ENCODE peak calls at places on chromosomes 11 and 22, in ten cellular contexts. U, D, H, P, F, L, W, S, O and M are unnamed samples.

GRCh38 chr11:17267576-17267975 is 9.0 kb upstream of the NUCB2 start:
- DNase-seq in U (no peak), D (no peak), H (no peak), P (no peak), F (no peak), L (no peak), W (no peak), S (no peak), O (peak), M (no peak)

GRCh38 chr11:134120143-134120850 is 51.4 kb downstream of the JAM3 start:
- DNase-seq in U (peak), D (no peak), H (peak), P (peak), F (no peak), L (peak), W (no peak), S (no peak), O (no peak), M (peak)

GRCh38 chr22:19062139-19062789 is 59.9 kb downstream of the DGCR2 start:
- DNase-seq in U (no peak), D (no peak), H (no peak), P (no peak), F (no peak), L (peak), W (no peak), S (no peak), O (no peak), M (no peak)

GRCh38 chr11:96217206-96217605 is 125.8 kb downstream of the MAML2 start:
- DNase-seq in U (no peak), D (no peak), H (no peak), P (no peak), F (no peak), L (no peak), W (no peak), S (no peak), O (no peak), M (no peak)

GRCh38 chr11:105738972-105739574 is 129.2 kb downstream of the GRIA4 start:
- DNase-seq in U (no peak), D (no peak), H (no peak), P (no peak), F (no peak), L (no peak), W (peak), S (no peak), O (no peak), M (no peak)

GRCh38 chr11:36455658-36456111 is 54.4 kb downstream of the TRAF6 start:
- DNase-seq in U (peak), D (peak), H (peak), P (peak), F (no peak), L (peak), W (peak), S (peak), O (peak), M (no peak)

GRCh38 chr11:48082771-48083170 is 102.4 kb downstream of the PTPRJ start:
- DNase-seq in U (no peak), D (no peak), H (no peak), P (no peak), F (no peak), L (no peak), W (no peak), S (no peak), O (no peak), M (no peak)

GRCh38 chr22:46595545-46595944 is 24.6 kb upstream of the GRAMD4 start:
- DNase-seq in U (no peak), D (no peak), H (no peak), P (no peak), F (no peak), L (no peak), W (no peak), S (no peak), O (no peak), M (no peak)

GRCh38 chr11:94946812-94947211 is 26.5 kb downstream of the CWC15 start:
- DNase-seq in U (no peak), D (no peak), H (no peak), P (no peak), F (no peak), L (no peak), W (no peak), S (no peak), O (no peak), M (no peak)

DNA sequence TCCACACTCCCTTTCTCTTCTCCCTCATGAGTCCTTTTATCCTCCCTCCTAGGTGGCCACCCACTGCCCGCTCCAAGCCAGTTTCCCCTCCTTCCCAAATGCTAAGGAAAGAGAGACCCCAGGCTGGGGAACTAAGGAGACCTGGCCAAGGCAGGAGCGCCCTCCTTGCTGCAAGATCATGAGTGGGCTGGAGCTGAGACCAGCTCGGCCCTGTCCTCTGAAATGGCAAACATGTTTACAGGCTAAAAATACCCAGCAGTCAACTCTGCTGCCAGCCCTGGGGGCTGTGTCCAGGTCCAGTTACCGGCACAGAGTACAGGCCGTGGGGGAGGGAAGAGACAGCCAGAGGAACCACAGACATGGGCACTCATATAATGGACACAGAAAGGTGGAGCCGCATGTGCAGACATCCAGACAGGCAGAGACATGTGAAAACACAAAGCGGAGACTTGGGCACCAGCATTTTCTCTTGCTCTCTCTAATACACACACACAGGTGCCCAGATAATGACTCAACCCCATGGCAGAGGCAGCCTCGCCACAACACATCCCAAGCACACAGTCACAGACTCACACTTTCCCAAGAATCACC is 1.2 kb upstream of the AHNAK start:
- DNase-seq in U (peak), D (no peak), H (no peak), P (no peak), F (no peak), L (no peak), W (no peak), S (no peak), O (no peak), M (peak)
- TF ChIP-seq CTCF in U (no peak), D (no peak), H (no peak), P (no peak), F (no peak), L (no peak), W (no peak), S (no peak), O (no peak), M (no peak)

GRCh38 chr11:34356130-34356529 is 1.7 kb downstream of the ABTB2 start:
- DNase-seq in U (no peak), D (no peak), H (no peak), P (no peak), F (no peak), L (no peak), W (no peak), S (no peak), O (no peak), M (no peak)
- TF ChIP-seq CTCF in U (no peak), D (no peak), H (no peak), P (peak), F (no peak), L (no peak), W (no peak), S (no peak), O (no peak), M (no peak)

GRCh38 chr22:33467718-33468117 is 409.5 kb upstream of the SYN3 start:
- DNase-seq in U (no peak), D (no peak), H (no peak), P (no peak), F (no peak), L (no peak), W (peak), S (no peak), O (no peak), M (no peak)
- TF ChIP-seq CTCF in U (no peak), D (no peak), H (no peak), P (peak), F (no peak), L (no peak), W (no peak), S (no peak), O (no peak), M (no peak)

GRCh38 chr11:20161230-20161918 is 1.1 kb upstream of the DBX1 start:
- DNase-seq in U (no peak), D (no peak), H (no peak), P (no peak), F (no peak), L (no peak), W (peak), S (no peak), O (no peak), M (no peak)
- TF ChIP-seq CTCF in U (no peak), D (no peak), H (no peak), P (no peak), F (no peak), L (no peak), W (no peak), S (no peak), O (no peak), M (no peak)

DNA sequence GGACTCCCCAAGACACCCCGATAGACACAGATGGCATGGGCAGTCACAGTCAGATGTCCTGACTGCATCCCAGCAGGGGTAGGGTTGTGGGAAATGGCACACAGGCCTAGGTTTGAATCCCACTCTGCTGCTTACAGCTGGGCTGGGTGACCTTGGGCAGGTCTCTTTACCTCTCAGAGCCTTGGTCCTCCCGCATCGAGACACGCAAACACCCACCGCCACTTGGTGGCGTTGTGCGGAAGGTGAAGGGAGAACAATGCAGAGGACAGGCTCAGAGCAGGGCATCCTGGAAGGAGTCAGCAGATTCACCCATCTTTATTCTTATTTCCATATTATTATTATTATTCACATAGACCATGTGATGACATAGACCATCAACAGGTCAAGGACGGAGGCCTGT is 140.5 kb downstream of the MIAT start:
- DNase-seq in U (no peak), D (no peak), H (no peak), P (no peak), F (no peak), L (no peak), W (peak), S (peak), O (peak), M (no peak)
- TF ChIP-seq CTCF in U (no peak), D (no peak), H (no peak), P (peak), F (no peak), L (no peak), W (peak), S (no peak), O (no peak), M (no peak)

GRCh38 chr11:64358907-64359711 is at the start of gene RPS6KA4:
- DNase-seq in U (no peak), D (peak), H (peak), P (peak), F (no peak), L (peak), W (peak), S (no peak), O (peak), M (peak)
- TF ChIP-seq CTCF in U (no peak), D (no peak), H (no peak), P (no peak), F (no peak), L (no peak), W (no peak), S (no peak), O (no peak), M (no peak)

DNA sequence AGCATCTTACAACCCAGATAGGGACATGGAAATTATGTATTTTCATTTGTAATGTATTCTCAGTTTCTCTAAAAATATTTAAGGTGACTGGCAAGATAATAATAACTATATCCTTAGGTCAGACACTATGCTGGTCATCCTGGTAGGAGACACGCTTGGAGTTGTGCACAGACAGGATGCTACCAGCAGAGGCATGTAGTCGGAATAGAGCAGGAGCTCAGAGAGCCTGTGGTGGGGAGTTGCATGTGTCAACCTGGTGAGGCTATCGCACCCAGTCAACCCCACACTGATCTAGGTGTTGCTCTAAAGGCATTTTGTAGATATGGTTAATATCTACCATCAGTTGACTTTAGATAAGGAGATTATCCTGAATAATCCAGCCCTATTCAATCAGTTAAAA is 318.5 kb downstream of the MIAT start:
- DNase-seq in U (no peak), D (no peak), H (no peak), P (no peak), F (no peak), L (no peak), W (no peak), S (no peak), O (no peak), M (no peak)
- TF ChIP-seq CTCF in U (no peak), D (no peak), H (no peak), P (peak), F (no peak), L (no peak), W (no peak), S (no peak), O (no peak), M (no peak)

DNA sequence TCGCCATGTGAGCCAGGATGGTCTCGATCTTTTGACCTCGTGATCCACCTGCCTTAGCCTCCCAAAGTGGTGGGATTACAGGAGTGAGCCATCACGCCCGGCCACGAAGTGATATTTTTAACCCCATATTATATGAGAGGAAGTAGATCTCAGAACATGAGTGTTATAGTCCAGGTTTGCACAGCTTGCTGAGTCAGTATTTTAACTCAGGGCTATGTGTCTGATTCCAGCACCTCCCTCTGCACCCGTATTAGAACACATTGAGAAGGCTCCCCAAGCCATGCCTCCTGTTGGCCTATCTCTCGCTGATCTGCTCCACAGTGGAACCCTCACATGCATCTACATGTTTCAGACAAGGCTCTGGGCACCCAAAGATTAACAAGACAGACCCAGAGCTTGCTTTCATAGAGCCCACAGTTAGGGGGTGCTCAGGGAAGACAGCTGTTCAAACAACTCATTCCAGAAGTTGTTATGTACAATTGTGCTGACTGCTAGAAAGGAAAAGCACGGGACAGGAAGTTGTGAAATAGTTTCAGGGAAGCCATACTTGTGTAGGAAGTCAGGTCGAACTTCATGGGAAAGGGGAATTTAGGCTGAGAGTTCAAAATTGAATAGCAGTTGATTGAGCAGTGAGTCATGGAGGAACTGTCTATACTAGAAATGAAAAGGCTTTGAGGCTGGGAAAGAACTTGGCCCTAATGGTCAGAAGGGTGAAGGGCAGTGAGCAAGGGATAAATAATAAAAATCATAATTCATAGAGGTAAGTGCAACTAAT is 49.3 kb upstream of the CLPB start:
- DNase-seq in U (peak), D (no peak), H (no peak), P (peak), F (no peak), L (no peak), W (no peak), S (no peak), O (peak), M (peak)
- TF ChIP-seq CTCF in U (no peak), D (no peak), H (no peak), P (no peak), F (no peak), L (no peak), W (no peak), S (no peak), O (no peak), M (no peak)

DNA sequence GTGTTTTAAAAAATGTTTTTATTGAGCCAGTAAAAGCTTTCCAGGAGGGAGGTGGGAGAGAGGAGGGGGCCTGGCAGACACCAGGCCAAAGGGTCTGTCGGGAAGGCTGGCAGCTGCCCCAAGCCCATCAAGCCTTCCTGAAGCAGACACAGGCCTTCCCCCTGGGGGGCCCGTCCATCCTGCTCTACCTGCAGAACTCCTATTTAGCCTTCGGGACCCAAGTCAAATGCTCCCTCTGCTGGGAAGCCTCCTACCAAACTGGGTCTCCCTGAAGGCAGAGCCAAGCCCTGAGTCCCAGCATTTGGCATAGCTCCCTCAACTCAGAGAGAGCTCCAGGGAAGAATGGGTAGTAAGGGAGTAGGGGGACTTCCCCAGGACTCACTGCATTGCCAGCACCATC is 23.0 kb downstream of the OTUB1 start:
- DNase-seq in U (no peak), D (no peak), H (no peak), P (no peak), F (no peak), L (no peak), W (no peak), S (no peak), O (no peak), M (no peak)
- TF ChIP-seq CTCF in U (no peak), D (no peak), H (no peak), P (no peak), F (no peak), L (no peak), W (no peak), S (no peak), O (no peak), M (no peak)

GRCh38 chr11:86214710-86215109 is 29.8 kb upstream of the EED start:
- DNase-seq in U (no peak), D (no peak), H (no peak), P (no peak), F (no peak), L (no peak), W (no peak), S (no peak), O (no peak), M (no peak)
- TF ChIP-seq CTCF in U (no peak), D (no peak), H (no peak), P (peak), F (no peak), L (no peak), W (no peak), S (no peak), O (no peak), M (no peak)